ENCODE peak calls at places on chromosomes 7 and 10, in five cellular contexts. M is AG04449; R is RWPE2; J is NB4; U is CD8-positive, alpha-beta T cell. T is an unnamed sample.
A peak's percentile ranks its signal among the peaks of the same experiment; 100 is the strongest.

GRCh38 chr7:135634191-135634878 is 28.0 kb upstream of the STMP1 start:
- DNase-seq in M (no peak), R (no peak), J (no peak), U (no peak), T (no peak)

GRCh38 chr7:35717013-35717412 is 22.1 kb upstream of the HERPUD2 start:
- DNase-seq in M (no peak), R (no peak), J (no peak), U (no peak), T (no peak)

GRCh38 chr10:4650572-4650971 is 175.4 kb upstream of the AKR1E2 start:
- DNase-seq in M (no peak), R (no peak), J (no peak), U (no peak), T (no peak)

GRCh38 chr7:84674236-84674913 is 479.8 kb upstream of the SEMA3A start:
- DNase-seq in M (no peak), R (no peak), J (no peak), U (no peak), T (no peak)

GRCh38 chr7:134593530-134594392 is 44.9 kb downstream of the AKR1B15 start:
- DNase-seq in M (peak; percentile 74), R (no peak), J (peak; percentile 47), U (no peak), T (no peak)

GRCh38 chr10:62422068-62422590 is 48.0 kb downstream of the ZNF365 start:
- DNase-seq in M (peak; percentile 61), R (no peak), J (peak; percentile 11), U (no peak), T (no peak)

GRCh38 chr10:17435187-17435586 is 19.2 kb downstream of the ST8SIA6 start:
- DNase-seq in M (no peak), R (no peak), J (peak; percentile 27), U (no peak), T (no peak)

GRCh38 chr10:122044045-122044661 is 55.2 kb downstream of the TACC2 start:
- DNase-seq in M (no peak), R (no peak), J (no peak), U (no peak), T (no peak)

GRCh38 chr7:37344886-37345579 is 103.6 kb downstream of the ELMO1 start:
- DNase-seq in M (no peak), R (no peak), J (no peak), U (no peak), T (no peak)

GRCh38 chr7:80826520-80827237 is 92.2 kb downstream of the SEMA3C start:
- DNase-seq in M (no peak), R (no peak), J (no peak), U (no peak), T (no peak)

GRCh38 chr7:157954901-157955300 is 618.1 kb downstream of the DNAJB6 start:
- DNase-seq in M (no peak), R (no peak), J (no peak), U (no peak), T (no peak)

GRCh38 chr7:51080622-51081269 is 235.9 kb downstream of the COBL start:
- DNase-seq in M (no peak), R (no peak), J (no peak), U (no peak), T (no peak)

GRCh38 chr10:28082316-28082715 is 83.4 kb upstream of the ODAD2 start:
- DNase-seq in M (no peak), R (no peak), J (no peak), U (no peak), T (no peak)

GRCh38 chr10:49187950-49188761 is at the start of gene TMEM273:
- DNase-seq in M (no peak), R (no peak), J (peak; percentile 80), U (no peak), T (no peak)

GRCh38 chr10:51804861-51805260 is 105.5 kb upstream of the CSTF2T start:
- DNase-seq in M (no peak), R (no peak), J (no peak), U (no peak), T (no peak)

GRCh38 chr7:131859162-131859821 is 302.9 kb upstream of the PODXL start:
- DNase-seq in M (peak; percentile 26), R (no peak), J (peak; percentile 71), U (peak; percentile 54), T (peak; percentile 79)

GRCh38 chr10:7054915-7055314 is 355.9 kb downstream of the SFMBT2 start:
- DNase-seq in M (no peak), R (no peak), J (peak; percentile 34), U (no peak), T (no peak)
- TF ChIP-seq CTCF in M (peak; percentile 11), R (no peak), J (peak; percentile 24), U (no peak), T (no peak)

DNA sequence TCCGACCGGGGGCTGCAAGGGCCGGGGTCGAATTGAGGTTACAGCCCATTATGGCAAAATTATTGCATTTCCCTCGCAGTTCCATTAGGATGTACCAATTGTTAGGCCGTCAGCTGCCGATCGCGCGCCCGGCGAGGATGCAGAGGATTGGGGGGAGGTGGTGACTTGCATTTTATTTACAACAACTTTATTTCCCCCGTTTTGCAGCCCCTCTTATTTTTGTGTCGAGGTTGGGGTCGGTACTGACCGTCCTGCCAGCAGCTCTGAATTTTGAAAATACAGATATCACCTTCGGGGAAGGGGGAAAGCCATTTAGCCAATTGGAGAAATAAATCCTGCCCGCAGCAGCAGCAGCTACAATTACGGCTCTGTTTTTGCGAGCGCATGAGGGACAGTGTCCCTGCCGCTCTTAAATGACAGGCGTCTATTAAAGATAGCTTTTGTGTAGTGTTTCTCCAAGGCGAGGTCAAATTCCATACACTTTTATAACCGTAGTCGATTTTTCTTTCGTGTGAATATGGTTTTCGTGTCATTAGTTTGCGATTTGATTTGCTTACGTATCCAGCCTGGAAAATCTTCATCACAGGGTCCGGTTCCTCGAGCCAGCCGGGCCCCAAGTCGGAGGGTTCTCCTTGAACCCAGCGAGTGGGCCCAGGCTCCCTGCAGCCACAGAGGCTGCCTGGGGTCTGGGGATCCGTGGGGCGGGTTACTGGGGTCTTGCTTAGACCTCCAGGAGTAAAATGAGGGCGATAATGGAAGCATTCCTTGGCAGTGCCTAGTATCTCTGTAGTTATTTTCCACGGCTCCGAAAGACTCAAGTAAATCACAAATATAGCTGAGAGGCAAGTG is 693 bp upstream of the HOXA5 start:
- DNase-seq in M (no peak), R (no peak), J (no peak), U (peak; percentile 45), T (no peak)
- TF ChIP-seq CTCF in M (no peak), R (peak; percentile 80), J (no peak), U (no peak), T (peak; percentile 4)

GRCh38 chr10:47403401-47404318 is 19.6 kb upstream of the ZNF488 start:
- DNase-seq in M (no peak), R (no peak), J (peak; percentile 21), U (no peak), T (no peak)
- TF ChIP-seq CTCF in M (peak; percentile 11), R (no peak), J (no peak), U (no peak), T (no peak)

DNA sequence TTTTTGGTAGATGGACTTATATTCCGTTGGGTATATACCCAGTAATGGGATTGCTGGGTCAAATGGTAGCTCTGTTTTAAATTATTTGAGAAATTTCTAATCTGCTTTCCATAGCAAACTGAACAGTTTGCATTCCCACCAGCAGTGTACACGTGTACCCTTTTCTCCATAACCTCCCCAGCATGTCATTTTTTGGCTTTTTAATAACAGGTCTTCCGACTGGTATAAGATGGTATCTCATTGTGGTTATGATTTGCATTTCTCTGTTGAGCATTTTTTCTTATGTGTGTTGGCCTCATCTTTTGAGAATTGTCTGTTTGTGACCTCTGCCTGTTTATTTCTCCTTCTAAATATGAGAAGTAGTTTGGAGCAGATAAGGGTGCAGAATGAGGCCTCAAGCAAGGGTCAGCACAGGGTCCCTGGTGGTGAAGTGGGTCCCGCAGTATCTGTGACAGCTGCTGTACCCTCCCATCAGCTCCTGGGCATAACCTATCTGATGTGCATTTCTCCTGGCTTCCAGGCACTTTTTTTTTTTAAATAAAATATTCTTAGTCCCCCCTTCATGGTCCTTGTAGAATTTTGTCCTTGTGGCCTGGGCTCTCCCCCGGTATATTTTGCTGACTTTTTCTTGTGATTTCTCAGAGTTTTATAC is 73.5 kb downstream of the PROSER2 start:
- DNase-seq in M (no peak), R (no peak), J (no peak), U (no peak), T (no peak)
- TF ChIP-seq CTCF in M (no peak), R (no peak), J (no peak), U (no peak), T (no peak)

GRCh38 chr7:91609525-91609924 is 271.0 kb downstream of the MTERF1 start:
- DNase-seq in M (no peak), R (no peak), J (no peak), U (no peak), T (no peak)
- TF ChIP-seq CTCF in M (no peak), R (peak; percentile 10), J (no peak), U (no peak), T (no peak)

GRCh38 chr7:33982425-33982786 is 77.1 kb downstream of the BMPER start:
- DNase-seq in M (no peak), R (no peak), J (peak; percentile 18), U (no peak), T (peak; percentile 53)
- TF ChIP-seq CTCF in M (peak; percentile 50), R (peak; percentile 36), J (peak; percentile 29), U (no peak), T (peak; percentile 78)

DNA sequence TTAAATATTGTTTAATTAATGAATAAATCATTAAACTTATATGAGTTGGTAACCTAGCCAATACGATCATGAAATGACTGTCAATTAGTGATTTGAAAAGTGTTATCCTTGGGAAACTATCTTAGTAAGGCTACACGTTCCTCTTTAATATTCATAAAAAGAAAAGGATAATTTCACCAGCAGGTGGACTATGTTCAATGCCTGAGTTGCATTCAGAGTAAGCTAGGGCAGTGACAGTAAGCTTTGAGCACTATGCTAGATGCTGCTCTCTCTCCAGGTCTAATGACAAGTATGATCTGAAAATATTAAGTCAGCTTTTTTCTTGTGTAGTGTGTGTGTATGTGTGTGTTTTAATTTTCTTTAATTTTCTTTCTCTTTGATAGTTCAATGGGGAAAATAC is 486.3 kb upstream of the PCDH15 start:
- DNase-seq in M (no peak), R (no peak), J (peak; percentile 7), U (no peak), T (no peak)
- TF ChIP-seq CTCF in M (no peak), R (peak; percentile 13), J (no peak), U (no peak), T (no peak)

T was measured in Calu3.